ENCODE peak calls at places on chromosome 15, in six cellular contexts. O is heart left ventricle, A is IMR-90, M is Peyer's patch, G is suprapubic skin, V is transverse colon. K is an unnamed sample.

GRCh38 chr15:29143909-29144308 is 125.7 kb downstream of the NSMCE3 start:
- DNase-seq in O (no peak), V (no peak), M (no peak), G (no peak), A (peak; percentile 74), K (peak; percentile 59)

GRCh38 chr15:96339662-96340347 is 9.3 kb downstream of the NR2F2 start:
- DNase-seq in V (no peak), O (no peak), A (no peak), G (no peak), M (no peak), K (no peak)

GRCh38 chr15:64092864-64093626 is 593 bp downstream of the CIAO2A start:
- DNase-seq in O (peak; percentile 69), A (peak; percentile 64), M (peak; percentile 63), V (peak; percentile 64), G (no peak), K (peak; percentile 15)

GRCh38 chr15:89566621-89567294 is 8.5 kb upstream of the TICRR start:
- DNase-seq in G (no peak), A (no peak), M (no peak), O (no peak), V (no peak), K (no peak)

GRCh38 chr15:81292516-81293001 is 31.4 kb downstream of the STARD5 start:
- DNase-seq in A (no peak), O (peak; percentile 48), V (peak; percentile 71), M (peak; percentile 43), G (peak; percentile 58), K (no peak)

GRCh38 chr15:50881121-50882048 is 27.1 kb upstream of the AP4E1 start:
- DNase-seq in M (no peak), G (no peak), A (peak; percentile 19), V (no peak), O (no peak), K (no peak)

GRCh38 chr15:43086551-43086950 is 19.3 kb downstream of the UBR1 start:
- DNase-seq in A (peak; percentile 38), M (no peak), O (no peak), G (no peak), V (no peak), K (no peak)

GRCh38 chr15:64754663-64755426 is 20.5 kb downstream of the RBPMS2 start:
- DNase-seq in V (no peak), G (no peak), A (no peak), O (no peak), M (no peak), K (no peak)

GRCh38 chr15:27412413-27412812 is 441.4 kb downstream of the GABRG3 start:
- DNase-seq in O (no peak), V (no peak), M (no peak), G (no peak), A (no peak), K (no peak)

GRCh38 chr15:45428491-45428890 is 50.1 kb upstream of the GATM start:
- DNase-seq in V (peak; percentile 79), A (no peak), M (no peak), G (no peak), O (no peak), K (no peak)

GRCh38 chr15:29936353-29937049 is 114.2 kb upstream of the TJP1 start:
- DNase-seq in G (no peak), V (no peak), O (no peak), M (no peak), A (peak; percentile 62), K (no peak)

GRCh38 chr15:56931674-56932507 is 13.4 kb downstream of the TCF12 start:
- DNase-seq in M (no peak), O (no peak), G (no peak), A (no peak), V (no peak), K (no peak)

GRCh38 chr15:68483165-68483564 is 51.2 kb upstream of the ITGA11 start:
- DNase-seq in G (no peak), V (no peak), M (no peak), A (no peak), O (no peak), K (no peak)

DNA sequence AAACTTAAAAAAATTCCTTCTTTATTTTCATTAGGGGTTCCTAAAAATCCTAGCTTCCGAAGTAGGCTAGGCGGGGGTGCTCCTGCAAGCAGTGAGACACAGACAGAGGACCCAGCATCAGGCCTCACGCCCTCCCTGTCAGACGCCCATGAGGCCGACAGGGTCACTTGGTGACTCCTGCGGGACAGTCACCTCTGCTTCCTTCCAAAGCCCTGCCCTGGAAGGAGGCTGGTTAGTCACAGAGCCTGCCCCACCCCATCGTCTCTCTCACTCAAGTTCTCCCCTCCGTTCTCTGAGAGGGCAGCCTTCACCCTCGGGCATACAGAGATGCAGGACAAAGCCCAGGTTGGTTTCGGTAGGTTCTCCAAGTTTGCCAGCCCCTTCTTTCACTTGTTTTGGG is 38.6 kb downstream of the EHD4 start:
- DNase-seq in O (peak; percentile 71), M (no peak), G (no peak), V (peak; percentile 57), A (peak; percentile 41), K (peak; percentile 64)
- TF ChIP-seq POLR2A in O (no peak), M (no peak), G (no peak), V (no peak), A (no peak), K (no peak)

GRCh38 chr15:85330941-85331588 is 49.3 kb upstream of the AKAP13 start:
- DNase-seq in A (peak; percentile 86), V (peak; percentile 95), O (peak; percentile 96), M (peak; percentile 90), G (peak; percentile 94), K (no peak)
- TF ChIP-seq POLR2A in A (no peak), V (peak; percentile 16), O (peak; percentile 52), M (no peak), G (no peak), K (no peak)

GRCh38 chr15:25670025-25670554 is 193.0 kb downstream of the ATP10A start:
- DNase-seq in A (peak; percentile 76), V (peak; percentile 21), M (no peak), G (no peak), O (peak; percentile 77), K (no peak)
- TF ChIP-seq POLR2A in A (peak; percentile 4), V (no peak), M (no peak), G (no peak), O (no peak), K (no peak)

DNA sequence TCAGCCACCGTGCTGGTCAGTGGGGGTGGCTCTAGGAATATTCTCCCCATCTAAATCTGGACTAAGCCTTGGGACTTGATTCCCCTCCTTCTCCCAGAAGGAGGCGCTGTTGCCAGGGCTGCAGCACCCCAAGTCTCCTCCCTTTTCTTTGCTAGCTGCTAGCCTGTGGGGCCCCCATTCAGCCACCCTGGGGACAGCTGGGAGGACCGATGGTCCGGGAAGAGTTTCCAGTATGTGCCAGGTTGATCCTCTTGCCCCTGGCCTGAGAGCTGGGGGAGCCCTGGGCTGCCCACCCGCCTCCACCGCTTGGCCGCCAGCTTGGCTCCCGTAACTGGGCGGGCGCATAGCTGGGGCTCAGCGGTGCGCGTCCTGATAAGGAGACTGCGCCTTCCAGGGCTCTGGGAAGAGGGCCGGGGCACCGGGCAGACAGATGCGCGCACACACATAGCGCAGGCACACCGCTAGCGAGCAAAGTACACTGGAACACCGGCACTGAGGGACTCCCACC is 4.2 kb downstream of the SMAD6 start:
- DNase-seq in A (peak; percentile 35), V (no peak), G (no peak), M (peak; percentile 72), O (peak; percentile 71), K (no peak)
- TF ChIP-seq POLR2A in A (no peak), V (no peak), G (no peak), M (no peak), O (no peak), K (no peak)

K was measured in H54.